ENCODE peak calls at places on chromosomes 6 and 20, in eight cellular contexts. P is stimulated activated CD4-positive, alpha-beta T cell treated with anti-CD3 and anti-CD28 coated beads, Interleukin-1b, Interleukin-23, amount 100 ng/mL, for 4 hours; R is KBM-7; F is HAP-1; N is activated T-helper 2 cell treated with anti-CD3 and anti-CD28 coated beads, Interferon-gamma antibody, Interleukin-2, Interleukin-4, amounts not matched to agents 10 μg/mL and 5 μg/mL and 100 μg/mL, durations not matched to agents 14 hours and 24 hours and 36 hours; D is activated naive CD4-positive, alpha-beta T cell; J is cardiac fibroblast; G is endothelial cell of umbilical vein. B is an unnamed sample.

GRCh38 chr6:87391334-87391733 is 16.4 kb upstream of the CFAP206 start:
- DNase-seq in P (no peak), N (no peak), F (peak; percentile 45), D (no peak), R (peak; percentile 59), G (peak; percentile 36), J (peak; percentile 48), B (no peak)

GRCh38 chr6:143726015-143726647 is 48.4 kb downstream of the PHACTR2 start:
- DNase-seq in R (no peak), J (no peak), F (no peak), P (no peak), D (no peak), G (no peak), N (no peak), B (no peak)

GRCh38 chr6:6981923-6982322 is 125.8 kb upstream of the RREB1 start:
- DNase-seq in R (no peak), N (no peak), D (no peak), P (no peak), F (no peak), G (no peak), J (no peak), B (no peak)

GRCh38 chr6:37826188-37826587 is 6.7 kb downstream of the ZFAND3 start:
- DNase-seq in D (no peak), R (no peak), P (no peak), J (peak; percentile 25), F (no peak), N (no peak), G (no peak), B (no peak)

GRCh38 chr6:92292067-92292466 is 1127.3 kb downstream of the EPHA7 start:
- DNase-seq in R (no peak), P (no peak), J (no peak), N (no peak), G (no peak), D (no peak), F (no peak), B (no peak)

GRCh38 chr6:116431964-116432595 is 29.1 kb upstream of the CALHM6 start:
- DNase-seq in N (no peak), P (no peak), F (no peak), D (no peak), J (no peak), R (no peak), G (no peak), B (no peak)

GRCh38 chr6:11675610-11676009 is 103.0 kb downstream of the ADTRP start:
- DNase-seq in R (peak; percentile 41), G (no peak), F (peak; percentile 4), P (no peak), N (no peak), J (no peak), D (no peak), B (no peak)

GRCh38 chr6:26246553-26246952 is 118.4 kb upstream of the BTN3A2 start:
- DNase-seq in J (no peak), F (no peak), P (no peak), D (no peak), N (no peak), R (no peak), G (no peak), B (no peak)

GRCh38 chr20:63974402-63975200 is 4.8 kb downstream of the SAMD10 start:
- DNase-seq in F (no peak), J (no peak), G (no peak), N (no peak), P (no peak), R (no peak), D (no peak), B (no peak)

GRCh38 chr6:43937236-43938177 is 167.5 kb downstream of the VEGFA start:
- DNase-seq in G (no peak), J (no peak), N (no peak), R (no peak), F (no peak), D (no peak), P (no peak), B (no peak)

GRCh38 chr6:70998148-70998547 is 41.3 kb upstream of the B3GAT2 start:
- DNase-seq in G (no peak), D (no peak), J (no peak), R (no peak), N (no peak), P (no peak), F (no peak), B (no peak)

GRCh38 chr20:40188319-40188718 is 500.7 kb downstream of the MAFB start:
- DNase-seq in J (no peak), N (no peak), F (no peak), P (no peak), R (no peak), D (no peak), G (no peak), B (no peak)

GRCh38 chr6:125953502-125953875 is 3.1 kb upstream of the HINT3 start:
- DNase-seq in R (no peak), D (no peak), G (no peak), N (no peak), P (no peak), F (no peak), J (no peak), B (no peak)

GRCh38 chr20:58421497-58421850 is 32.4 kb downstream of the VAPB start:
- DNase-seq in D (no peak), F (no peak), R (no peak), J (no peak), N (no peak), G (no peak), P (no peak), B (no peak)

GRCh38 chr6:32288426-32288825 is 64.6 kb upstream of the NOTCH4 start:
- DNase-seq in R (no peak), G (peak; percentile 58), D (no peak), F (no peak), N (no peak), J (no peak), P (no peak), B (no peak)

GRCh38 chr20:9141916-9142315 is 73.0 kb downstream of the PLCB4 start:
- DNase-seq in J (no peak), P (no peak), D (no peak), R (no peak), G (no peak), N (no peak), F (no peak), B (no peak)

GRCh38 chr6:42400886-42401604 is 50.7 kb downstream of the TRERF1 start:
- DNase-seq in G (no peak), D (no peak), J (no peak), P (no peak), F (no peak), R (no peak), N (no peak), B (no peak)

B was measured in Right ventricle myocardium inferior.